ENCODE peak calls at places on chromosome 7, in seven cellular contexts. L is adipocyte, B is fibroblast of lung, X is BE2C, M is thoracic aorta, D is psoas muscle, F is left ventricle myocardium inferior. C is an unnamed sample. For H3K4me1 and H3K9me3, the result is how much of the 10 kb centered on the place peaks cover.

GRCh38 chr7:100430450-100431285 is 1.0 kb downstream of the MEPCE start:
- DNase-seq in X (peak), B (no peak), F (no peak), L (peak), M (no peak), D (no peak), C (peak)

GRCh38 chr7:46153951-46154787 is 233.1 kb upstream of the IGFBP3 start:
- DNase-seq in X (no peak), L (peak), B (no peak), M (no peak), D (peak), F (no peak), C (no peak)

GRCh38 chr7:81725496-81726117 is 44.2 kb downstream of the HGF start:
- DNase-seq in B (peak), M (no peak), L (peak), D (no peak), F (no peak), X (no peak), C (no peak)

GRCh38 chr7:37320840-37321468 is 127.7 kb downstream of the ELMO1 start:
- DNase-seq in M (no peak), F (no peak), X (no peak), D (no peak), B (peak), L (no peak), C (no peak)

GRCh38 chr7:149286811-149287400 is 24.9 kb downstream of the ZNF783 start:
- DNase-seq in L (no peak), B (no peak), F (no peak), D (no peak), M (no peak), X (no peak), C (peak)

GRCh38 chr7:87511510-87511909 is 36.0 kb upstream of the ABCB4 start:
- DNase-seq in M (no peak), X (no peak), L (no peak), F (no peak), D (no peak), B (no peak), C (no peak)

GRCh38 chr7:88928266-88928665 is 132.7 kb upstream of the TEX47 start:
- DNase-seq in B (no peak), D (no peak), X (no peak), M (no peak), F (no peak), L (no peak), C (no peak)

GRCh38 chr7:40604601-40605438 is 470.0 kb downstream of the SUGCT start:
- DNase-seq in X (peak), F (peak), M (no peak), L (no peak), B (peak), D (peak), C (peak)

GRCh38 chr7:142519790-142520078 is 229.5 kb upstream of the PRSS1 start:
- DNase-seq in D (no peak), B (no peak), M (no peak), F (no peak), L (no peak), X (no peak), C (no peak)

GRCh38 chr7:72805526-72806494 is 22.2 kb downstream of the TYW1B start:
- DNase-seq in D (no peak), F (no peak), M (no peak), L (peak), X (no peak), B (peak), C (peak)

GRCh38 chr7:17406756-17407155 is 108.3 kb downstream of the AHR start:
- DNase-seq in D (no peak), M (no peak), L (peak), B (peak), X (no peak), F (no peak), C (no peak)

GRCh38 chr7:116337013-116337412 is 126.7 kb downstream of the TES start:
- DNase-seq in F (no peak), X (no peak), M (no peak), B (no peak), D (no peak), L (no peak), C (no peak)

GRCh38 chr7:149397470-149397869 is 63.4 kb downstream of the ZNF777 start:
- DNase-seq in M (no peak), X (no peak), L (no peak), D (no peak), F (no peak), B (no peak), C (no peak)

GRCh38 chr7:140049339-140050024 is 13.3 kb downstream of the PARP12 start:
- DNase-seq in M (no peak), L (no peak), D (no peak), X (no peak), F (no peak), B (no peak), C (no peak)

GRCh38 chr7:44379366-44380178 is 54.2 kb upstream of the CAMK2B start:
- DNase-seq in X (no peak), B (peak), L (no peak), F (no peak), M (no peak), D (no peak), C (no peak)

GRCh38 chr7:107404740-107405537 is 64.9 kb upstream of the GPR22 start:
- DNase-seq in X (no peak), F (no peak), B (no peak), L (no peak), M (no peak), D (no peak), C (no peak)

GRCh38 chr7:157527686-157528085 is 190.9 kb downstream of the DNAJB6 start:
- DNase-seq in L (no peak), B (no peak), X (no peak), F (no peak), M (no peak), D (no peak), C (no peak)

GRCh38 chr7:5685192-5685591 is 96.3 kb downstream of the RNF216 start:
- DNase-seq in X (no peak), L (no peak), B (no peak), D (no peak), M (no peak), F (no peak), C (no peak)

GRCh38 chr7:7433736-7434260 is 101.9 kb downstream of the COL28A1 start:
- DNase-seq in B (peak), X (no peak), F (no peak), D (no peak), L (peak), M (no peak), C (no peak)

GRCh38 chr7:107860981-107861652 is 29.9 kb upstream of the DLD start:
- DNase-seq in M (no peak), F (no peak), L (no peak), D (no peak), B (no peak), X (no peak), C (peak)

GRCh38 chr7:144468990-144469732 is 65.7 kb upstream of the NOBOX start:
- DNase-seq in B (peak), L (peak), M (no peak), F (no peak), D (no peak), X (no peak), C (peak)

GRCh38 chr7:3371601-3372000 is 70.5 kb downstream of the SDK1 start:
- DNase-seq in M (no peak), X (no peak), B (no peak), D (no peak), F (no peak), L (no peak), C (no peak)

GRCh38 chr7:20744913-20745587 is 41.6 kb downstream of the SP8 start:
- DNase-seq in F (no peak), B (peak), X (no peak), M (no peak), L (peak), D (no peak), C (no peak)

GRCh38 chr7:103887853-103888602 is 101.4 kb downstream of the RELN start:
- DNase-seq in F (no peak), M (no peak), L (no peak), X (no peak), D (no peak), B (no peak), C (no peak)

GRCh38 chr7:88243345-88243909 is 23.6 kb upstream of the SRI start:
- DNase-seq in B (peak), F (no peak), X (no peak), M (no peak), L (peak), D (no peak), C (peak)

GRCh38 chr7:128860158-128861073 is 2.2 kb upstream of the ATP6V1F start:
- DNase-seq in M (no peak), X (no peak), B (peak), L (peak), D (no peak), F (no peak), C (no peak)

GRCh38 chr7:128865303-128865702 is 2.6 kb downstream of the ATP6V1F start:
- DNase-seq in X (no peak), L (no peak), M (no peak), B (no peak), D (no peak), F (no peak), C (no peak)

GRCh38 chr7:128863433-128863989 is 855 bp downstream of the ATP6V1F start:
- DNase-seq in M (no peak), F (no peak), D (peak), X (peak), L (peak), B (peak), C (peak)

GRCh38 chr7:128861957-128862570 is 592 bp upstream of the ATP6V1F start:
- DNase-seq in B (no peak), X (no peak), M (no peak), D (no peak), L (no peak), F (no peak), C (no peak)

DNA sequence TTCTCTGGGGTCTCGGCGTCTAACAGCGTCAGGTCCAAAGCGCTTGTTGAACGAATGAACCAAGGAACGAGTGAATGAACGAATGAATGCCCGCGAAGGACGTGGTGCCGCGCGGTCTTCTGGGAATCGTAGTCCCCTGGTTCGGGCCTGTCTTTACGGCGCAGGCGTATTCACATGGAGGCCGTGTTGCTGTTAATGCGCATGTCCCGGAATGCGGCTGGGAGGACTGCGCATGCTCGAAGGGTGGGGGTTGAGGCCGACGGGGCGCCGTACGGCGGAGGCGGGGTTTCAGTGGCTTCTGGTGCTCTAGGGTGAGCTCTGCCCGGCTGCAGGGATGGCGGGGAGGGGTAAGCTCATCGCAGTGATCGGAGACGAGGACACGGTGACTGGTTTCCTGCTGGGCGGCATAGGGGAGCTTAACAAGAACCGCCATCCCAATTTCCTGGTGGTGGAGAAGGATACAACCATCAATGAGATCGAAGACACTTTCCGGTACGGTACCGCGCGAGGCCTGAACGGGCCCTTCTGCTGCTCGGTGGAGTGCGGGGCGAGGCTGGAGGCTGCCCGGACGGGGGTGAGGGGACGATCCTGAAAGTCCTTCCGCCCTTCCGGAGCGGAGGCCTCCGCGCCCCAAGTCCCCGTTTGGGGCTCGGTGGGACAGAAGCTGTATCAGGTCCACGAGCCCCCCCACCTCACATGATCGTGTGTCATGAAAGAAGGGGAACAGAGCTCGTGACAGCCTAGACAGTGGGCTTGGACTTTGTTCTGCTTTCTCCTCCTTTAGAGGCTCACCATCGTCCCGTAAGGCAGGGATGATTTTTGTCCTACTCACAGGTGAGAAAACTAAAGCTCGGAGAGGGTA is at the start of gene ATP6V1F:
- DNase-seq in B (peak), F (peak), D (peak), M (peak), L (peak), X (peak), C (peak)
- H3K4me1 ChIP-seq in B (under half), F (half or more), D (under half), M (under half), L (under half), X (under half), C (under half)

DNA sequence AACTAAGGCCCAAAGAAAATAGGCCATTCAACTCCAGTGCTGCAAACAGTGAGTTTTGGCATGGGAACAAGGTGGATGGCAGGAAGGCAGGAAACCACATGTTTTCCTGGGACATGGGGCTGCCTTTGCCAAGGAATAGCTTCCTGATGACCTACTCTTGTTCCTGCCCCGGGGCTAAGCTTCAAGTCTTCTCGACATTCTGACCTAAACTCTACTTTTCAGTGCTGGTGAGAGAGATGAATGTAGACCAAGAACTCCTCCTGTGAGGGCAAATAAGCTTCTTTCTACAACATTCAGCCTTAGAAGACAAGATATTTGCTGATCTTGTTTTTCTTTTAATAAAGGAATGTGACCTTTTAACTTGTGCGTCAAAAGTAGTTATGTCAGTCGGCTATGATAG is 199.0 kb downstream of the GPR37 start:
- DNase-seq in L (peak), D (no peak), F (no peak), B (peak), X (no peak), M (no peak), C (peak)
- H3K9me3 ChIP-seq in L (under half), D (under half), F (under half), B (under half), X (under half), M (under half), C (under half)

DNA sequence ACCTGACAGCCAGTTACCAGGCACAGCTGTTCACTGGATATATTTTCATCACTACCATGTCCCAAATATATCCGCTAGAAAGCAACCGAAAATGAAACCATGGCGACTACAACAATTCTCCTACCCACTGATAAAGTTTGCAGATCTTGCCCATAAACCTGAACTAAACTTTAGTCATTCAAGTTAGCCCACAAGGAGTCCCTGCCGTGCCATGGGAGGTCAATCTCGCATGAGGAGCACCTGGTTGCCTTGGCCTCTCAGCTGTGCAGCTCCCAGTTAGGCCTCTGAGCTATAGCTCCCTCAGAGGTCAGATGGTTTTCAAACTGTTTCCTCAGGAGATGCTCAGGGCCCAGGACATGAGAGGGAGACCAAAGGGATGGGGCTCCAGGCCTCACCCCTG is 211.1 kb upstream of the RNF32 start:
- DNase-seq in M (no peak), F (no peak), D (no peak), L (no peak), X (no peak), B (no peak), C (no peak)
- H3K4me1 ChIP-seq in M (under half), F (under half), D (under half), L (under half), X (under half), B (under half), C (under half)

GRCh38 chr7:57354195-57354594 is 95.8 kb upstream of the ZNF716 start:
- DNase-seq in X (no peak), B (no peak), M (no peak), L (no peak), F (no peak), D (no peak), C (no peak)
- H3K9me3 ChIP-seq in X (under half), B (under half), M (under half), L (under half), F (under half), D (under half), C (under half)

DNA sequence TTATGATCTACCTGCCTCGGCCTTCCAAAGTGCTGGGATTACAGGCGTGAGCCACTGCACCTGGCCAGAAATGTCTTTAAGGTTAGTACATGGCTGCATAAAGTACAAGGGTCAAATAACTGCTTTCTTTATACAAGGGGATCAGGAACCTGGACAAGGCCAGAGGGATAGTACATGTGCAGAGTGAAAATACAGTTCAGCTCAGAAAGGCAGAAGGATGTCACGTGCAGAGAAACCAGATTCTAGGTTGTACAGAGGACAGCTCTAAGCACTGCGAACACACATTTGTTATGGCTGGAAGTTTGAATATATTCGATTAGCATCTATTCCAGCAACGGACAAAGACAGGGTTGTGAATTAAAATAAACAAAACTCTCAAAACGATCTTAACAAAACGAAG is 6.0 kb upstream of the RSBN1L start:
- DNase-seq in X (no peak), L (no peak), M (no peak), B (no peak), F (no peak), D (no peak), C (no peak)
- H3K4me1 ChIP-seq in X (under half), L (under half), M (under half), B (under half), F (under half), D (under half), C (half or more)

DNA sequence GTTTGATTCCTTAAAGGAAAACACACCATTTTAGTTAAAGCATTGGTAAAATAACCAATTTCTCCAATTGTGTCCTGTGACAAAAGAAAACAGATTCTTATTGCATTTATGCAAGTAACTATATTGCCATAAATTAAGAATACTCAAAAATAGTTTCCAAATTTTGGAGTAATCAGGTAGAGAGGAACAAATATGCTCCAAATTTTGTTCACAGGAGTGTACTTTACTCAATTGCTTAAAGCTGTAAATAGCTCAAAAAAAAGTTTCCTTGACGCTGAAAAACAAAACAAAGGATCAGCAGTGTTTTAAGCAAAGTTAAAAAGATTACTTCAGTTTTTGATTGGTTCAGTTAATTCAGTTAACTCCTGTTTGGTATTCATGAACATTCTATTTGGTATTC is 52.2 kb upstream of the INHBA start:
- DNase-seq in M (no peak), F (no peak), L (no peak), D (no peak), B (peak), X (no peak), C (no peak)
- H3K9me3 ChIP-seq in M (under half), F (under half), L (under half), D (under half), B (under half), X (under half), C (under half)

GRCh38 chr7:155251831-155252230 is 45.8 kb upstream of the INSIG1 start:
- DNase-seq in M (no peak), L (no peak), F (no peak), B (no peak), X (no peak), D (no peak), C (peak)
- H3K4me1 ChIP-seq in M (under half), L (under half), F (under half), B (under half), X (under half), D (under half), C (half or more)

C was measured in body of pancreas.